ENCODE peak calls at places on chromosomes 7 and 10, in six cellular contexts. P is B cell; K is LNCaP clone FGC; R is right lobe of liver; B is uterus; T is CD4-positive, alpha-beta T cell. C is an unnamed sample.

GRCh38 chr7:7971308-7972040 is 2.9 kb downstream of the GLCCI1 start:
- DNase-seq in P (no peak), K (no peak), R (no peak), B (no peak), T (no peak), C (no peak)

GRCh38 chr7:30470783-30471182 is 7.8 kb downstream of the NOD1 start:
- DNase-seq in P (no peak), K (no peak), R (no peak), B (peak; percentile 81), T (no peak), C (no peak)

GRCh38 chr10:80544316-80544953 is 6.7 kb downstream of the SH2D4B start:
- DNase-seq in P (no peak), K (no peak), R (no peak), B (no peak), T (no peak), C (no peak)

GRCh38 chr7:1262441-1262840 is 29.8 kb downstream of the UNCX start:
- DNase-seq in P (no peak), K (no peak), R (peak; percentile 29), B (no peak), T (no peak), C (no peak)

GRCh38 chr10:61961278-61961677 is 59.8 kb downstream of the ARID5B start:
- DNase-seq in P (peak; percentile 48), K (no peak), R (no peak), B (no peak), T (peak; percentile 5), C (no peak)

GRCh38 chr10:117994771-117995170 is 52.0 kb downstream of the RAB11FIP2 start:
- DNase-seq in P (no peak), K (no peak), R (no peak), B (no peak), T (no peak), C (no peak)

GRCh38 chr10:22316286-22317120 is at the start of gene COMMD3:
- DNase-seq in P (peak; percentile 80), K (peak; percentile 68), R (peak; percentile 92), B (peak; percentile 88), T (peak; percentile 71), C (peak; percentile 82)

GRCh38 chr10:79129361-79129997 is 60.7 kb downstream of the ZMIZ1 start:
- DNase-seq in P (no peak), K (no peak), R (no peak), B (no peak), T (no peak), C (peak; percentile 70)

GRCh38 chr10:31032515-31033132 is 959 bp upstream of the ZNF438 start:
- DNase-seq in P (no peak), K (peak; percentile 67), R (peak; percentile 60), B (no peak), T (no peak), C (no peak)

GRCh38 chr10:79004311-79004710 is 64.5 kb upstream of the ZMIZ1 start:
- DNase-seq in P (no peak), K (no peak), R (no peak), B (no peak), T (no peak), C (no peak)

GRCh38 chr10:37855691-37856090 is 1.7 kb downstream of the ZNF248 start:
- DNase-seq in P (no peak), K (no peak), R (no peak), B (no peak), T (no peak), C (no peak)

GRCh38 chr10:3077940-3078630 is 10.7 kb downstream of the PFKP start:
- DNase-seq in P (no peak), K (no peak), R (no peak), B (no peak), T (no peak), C (no peak)

GRCh38 chr10:52488606-52489485 is 174.8 kb downstream of the DKK1 start:
- DNase-seq in P (no peak), K (no peak), R (no peak), B (no peak), T (no peak), C (no peak)

GRCh38 chr7:867406-868188 is 8.8 kb upstream of the GET4 start:
- DNase-seq in P (no peak), K (peak; percentile 64), R (no peak), B (peak; percentile 67), T (no peak), C (no peak)

GRCh38 chr7:45217358-45217757 is 59.8 kb downstream of the RAMP3 start:
- DNase-seq in P (no peak), K (no peak), R (no peak), B (no peak), T (no peak), C (peak; percentile 12)

GRCh38 chr7:75968561-75969001 is 25.8 kb downstream of the TMEM120A start:
- DNase-seq in P (no peak), K (no peak), R (peak; percentile 87), B (peak; percentile 28), T (no peak), C (no peak)

GRCh38 chr7:102431617-102432298 is 1.6 kb upstream of the ORAI2 start:
- DNase-seq in P (peak; percentile 81), K (peak; percentile 58), R (no peak), B (no peak), T (peak; percentile 73), C (no peak)

GRCh38 chr7:131123991-131124629 is 203.6 kb upstream of the MKLN1 start:
- DNase-seq in P (peak; percentile 86), K (no peak), R (no peak), B (no peak), T (no peak), C (no peak)

GRCh38 chr7:1850111-1850975 is 180.3 kb downstream of the ELFN1 start:
- DNase-seq in P (no peak), K (no peak), R (peak; percentile 82), B (no peak), T (no peak), C (no peak)

GRCh38 chr10:69644658-69645295 is 14.7 kb downstream of the FAM241B start:
- DNase-seq in P (no peak), K (no peak), R (peak; percentile 65), B (no peak), T (no peak), C (peak; percentile 73)

GRCh38 chr10:45809829-45810228 is 37.5 kb downstream of the AGAP4 start:
- DNase-seq in P (no peak), K (peak; percentile 3), R (no peak), B (no peak), T (no peak), C (no peak)

GRCh38 chr7:138077809-138078208 is 1.6 kb downstream of the AKR1D1 start:
- DNase-seq in P (no peak), K (no peak), R (peak; percentile 58), B (no peak), T (no peak), C (no peak)

GRCh38 chr7:30837581-30837980 is 66.4 kb downstream of the MINDY4 start:
- DNase-seq in P (no peak), K (no peak), R (no peak), B (no peak), T (no peak), C (no peak)

GRCh38 chr10:104109908-104110662 is 11.9 kb upstream of the SFR1 start:
- DNase-seq in P (no peak), K (no peak), R (no peak), B (no peak), T (no peak), C (no peak)

GRCh38 chr7:2934984-2935740 is 91.1 kb upstream of the GNA12 start:
- DNase-seq in P (no peak), K (no peak), R (peak; percentile 46), B (no peak), T (no peak), C (no peak)

GRCh38 chr10:32960022-32960421 is 2.0 kb upstream of the ITGB1 start:
- DNase-seq in P (no peak), K (no peak), R (no peak), B (no peak), T (no peak), C (no peak)

GRCh38 chr7:85094046-85094720 is 92.7 kb downstream of the SEMA3D start:
- DNase-seq in P (no peak), K (no peak), R (no peak), B (no peak), T (no peak), C (no peak)

DNA sequence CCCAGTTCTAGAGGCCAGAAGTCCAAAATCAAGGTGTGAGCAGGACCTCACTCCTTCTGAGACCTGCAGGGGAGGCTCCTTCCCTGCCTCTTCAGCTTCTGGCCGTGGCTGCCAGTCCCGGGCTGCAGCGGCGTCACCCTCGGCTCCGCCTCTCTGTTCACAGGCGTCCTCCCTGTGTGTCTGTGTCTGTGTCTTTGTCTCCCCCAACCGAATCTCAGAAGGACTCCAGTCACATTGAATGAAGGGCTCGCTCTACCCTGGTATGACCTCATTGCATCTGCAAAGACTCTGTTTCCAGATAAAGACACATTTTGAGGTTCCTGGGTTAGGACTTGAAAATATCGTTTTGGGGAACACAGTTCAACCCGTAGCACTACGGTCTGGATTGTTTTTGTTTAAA is 33.1 kb upstream of the GALNT11 start:
- DNase-seq in P (no peak), K (peak; percentile 50), R (no peak), B (peak; percentile 18), T (peak; percentile 26), C (peak; percentile 41)
- TF ChIP-seq CTCF in P (no peak), K (peak; percentile 75), R (no peak), B (no peak), T (no peak), C (no peak)

GRCh38 chr7:141671705-141672496 is 30.1 kb downstream of the DENND11 start:
- DNase-seq in P (no peak), K (no peak), R (no peak), B (no peak), T (no peak), C (no peak)

GRCh38 chr7:141676618-141677017 is 25.3 kb downstream of the DENND11 start:
- DNase-seq in P (no peak), K (no peak), R (no peak), B (no peak), T (no peak), C (no peak)

GRCh38 chr7:141674201-141674671 is 27.7 kb downstream of the DENND11 start:
- DNase-seq in P (no peak), K (no peak), R (no peak), B (no peak), T (no peak), C (peak; percentile 28)

GRCh38 chr7:141675431-141676210 is 26.3 kb downstream of the DENND11 start:
- DNase-seq in P (no peak), K (no peak), R (no peak), B (no peak), T (no peak), C (no peak)

DNA sequence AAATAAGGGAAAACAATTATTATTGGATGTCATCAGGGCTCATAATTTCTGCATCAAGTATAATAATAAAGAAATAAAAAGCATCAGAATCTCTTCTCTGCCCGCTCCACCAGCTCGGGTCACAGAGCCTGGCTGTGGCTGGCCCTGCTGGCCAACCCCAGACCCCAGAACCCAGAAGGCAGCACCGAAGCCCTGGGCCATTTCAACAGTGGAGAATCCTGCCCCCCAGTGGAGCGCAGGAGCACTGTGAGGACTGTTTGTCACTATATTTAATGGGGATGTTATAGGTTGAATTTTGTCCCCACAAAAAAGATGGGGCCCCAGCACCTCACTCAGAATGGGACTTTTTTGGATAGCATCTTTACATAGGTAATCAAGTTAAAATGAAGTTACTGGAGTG is 27.3 kb downstream of the DENND11 start:
- DNase-seq in P (no peak), K (no peak), R (no peak), B (no peak), T (no peak), C (peak; percentile 34)
- TF ChIP-seq CTCF in P (peak; percentile 23), K (peak; percentile 23), R (peak; percentile 17), B (no peak), T (no peak), C (peak; percentile 63)

GRCh38 chr10:112949128-112949823 is 771 bp upstream of the TCF7L2 start:
- DNase-seq in P (no peak), K (no peak), R (no peak), B (no peak), T (no peak), C (no peak)
- TF ChIP-seq CTCF in P (no peak), K (no peak), R (no peak), B (no peak), T (no peak), C (no peak)

GRCh38 chr10:49783645-49784044 is 21.5 kb upstream of the OGDHL start:
- DNase-seq in P (no peak), K (no peak), R (no peak), B (no peak), T (no peak), C (no peak)
- TF ChIP-seq CTCF in P (no peak), K (no peak), R (peak; percentile 19), B (no peak), T (no peak), C (no peak)